ENCODE peak calls at places on chromosomes 2 and 18, in four cellular contexts. Z is GM12892, N is heart left ventricle, I is transverse colon. D is an unnamed sample.

GRCh38 chr2:110106642-110107041 is 9.0 kb downstream of the MALL start:
- DNase-seq in Z (no peak), I (no peak), N (no peak), D (peak)

GRCh38 chr2:105179469-105180372 is 61.8 kb upstream of the GPR45 start:
- DNase-seq in Z (no peak), N (peak), I (peak), D (no peak)

GRCh38 chr2:240856151-240856980 is 12.3 kb upstream of the AGXT start:
- DNase-seq in I (no peak), N (no peak), Z (no peak), D (no peak)

GRCh38 chr2:37615808-37616673 is 55.4 kb downstream of the CDC42EP3 start:
- DNase-seq in I (peak), Z (no peak), N (peak), D (no peak)

GRCh38 chr18:22455425-22456150 is 37.9 kb upstream of the CTAGE1 start:
- DNase-seq in I (no peak), Z (no peak), N (no peak), D (peak)

GRCh38 chr2:60331106-60331809 is 222.2 kb downstream of the BCL11A start:
- DNase-seq in I (no peak), N (no peak), Z (no peak), D (no peak)

GRCh38 chr2:7671312-7671711 is 754.1 kb downstream of the RNF144A start:
- DNase-seq in Z (no peak), I (no peak), N (peak), D (no peak)

GRCh38 chr18:5582849-5583667 is 39.3 kb upstream of the EPB41L3 start:
- DNase-seq in Z (no peak), N (no peak), I (no peak), D (no peak)

GRCh38 chr2:200023570-200023969 is 68.2 kb downstream of the MAIP1 start:
- DNase-seq in I (no peak), Z (no peak), N (no peak), D (no peak)

GRCh38 chr18:37332764-37333420 is 232.7 kb downstream of the CELF4 start:
- DNase-seq in I (no peak), Z (no peak), N (no peak), D (no peak)

GRCh38 chr2:112627060-112628040 is 18.4 kb upstream of the SLC20A1 start:
- DNase-seq in Z (no peak), N (peak), I (no peak), D (no peak)

GRCh38 chr2:234273887-234274584 is 222.8 kb downstream of the ARL4C start:
- DNase-seq in I (no peak), N (no peak), Z (no peak), D (no peak)

GRCh38 chr18:26863122-26863879 is 2.2 kb downstream of the AQP4 start:
- DNase-seq in N (peak), Z (no peak), I (peak), D (peak)

GRCh38 chr2:27494944-27495554 is at the start of gene FNDC4:
- DNase-seq in N (no peak), Z (no peak), I (peak), D (no peak)

GRCh38 chr18:50297621-50298442 is 10.3 kb upstream of the CXXC1 start:
- DNase-seq in N (peak), I (peak), Z (peak), D (no peak)

GRCh38 chr2:187084524-187084923 is 235.6 kb upstream of the ZSWIM2 start:
- DNase-seq in Z (no peak), I (no peak), N (no peak), D (no peak)

GRCh38 chr2:8491296-8492048 is 190.4 kb upstream of the ID2 start:
- DNase-seq in I (no peak), N (no peak), Z (no peak), D (no peak)

GRCh38 chr2:109195193-109196045 is 66.4 kb downstream of the SH3RF3 start:
- DNase-seq in Z (no peak), I (no peak), N (peak), D (no peak)

GRCh38 chr2:5695641-5696350 is 3.6 kb downstream of the SOX11 start:
- DNase-seq in N (peak), I (no peak), Z (no peak), D (no peak)

GRCh38 chr2:66691199-66691975 is 256.5 kb downstream of the MEIS1 start:
- DNase-seq in I (no peak), N (no peak), Z (no peak), D (no peak)

GRCh38 chr2:173119069-173119807 is 43.6 kb downstream of the MAP3K20 start:
- DNase-seq in N (peak), I (peak), Z (no peak), D (peak)

GRCh38 chr2:71388214-71388613 is 56.6 kb downstream of the ZNF638 start:
- DNase-seq in Z (no peak), N (no peak), I (no peak), D (no peak)

GRCh38 chr2:45342-46130 is 769 bp downstream of the FAM110C start:
- DNase-seq in I (peak), Z (no peak), N (no peak), D (no peak)

GRCh38 chr2:181185428-181185827 is 205.0 kb downstream of the UBE2E3 start:
- DNase-seq in Z (no peak), I (no peak), N (no peak), D (no peak)

GRCh38 chr2:221429741-221430491 is 142.2 kb downstream of the EPHA4 start:
- DNase-seq in I (peak), Z (no peak), N (peak), D (peak)

GRCh38 chr2:128304715-128305554 is 13.7 kb downstream of the HS6ST1 start:
- DNase-seq in Z (no peak), I (peak), N (peak), D (peak)

GRCh38 chr2:134727385-134727784 is 8.6 kb upstream of the TMEM163 start:
- DNase-seq in Z (no peak), N (no peak), I (no peak), D (no peak)

GRCh38 chr18:56107821-56108485 is 520.0 kb upstream of the TCF4 start:
- DNase-seq in Z (no peak), I (no peak), N (no peak), D (no peak)

GRCh38 chr18:54296017-54296416 is 26.7 kb downstream of the POLI start:
- DNase-seq in I (no peak), N (no peak), Z (no peak), D (no peak)

GRCh38 chr2:72155151-72155550 is 7.5 kb upstream of the CYP26B1 start:
- DNase-seq in N (no peak), Z (no peak), I (no peak), D (no peak)

GRCh38 chr2:221312634-221313033 is 259.5 kb downstream of the EPHA4 start:
- DNase-seq in I (no peak), Z (no peak), N (no peak), D (no peak)

GRCh38 chr2:98769784-98770183 is 38.9 kb upstream of the MGAT4A start:
- DNase-seq in N (no peak), Z (no peak), I (no peak), D (peak)

GRCh38 chr2:37590119-37590571 is 81.3 kb downstream of the CDC42EP3 start:
- DNase-seq in Z (no peak), N (no peak), I (no peak), D (peak)

GRCh38 chr2:86020984-86021383 is 84.7 kb downstream of the POLR1A start:
- DNase-seq in N (peak), Z (no peak), I (no peak), D (no peak)
- TF ChIP-seq POLR2A in N (no peak), Z (no peak), I (no peak), D (no peak)

DNA sequence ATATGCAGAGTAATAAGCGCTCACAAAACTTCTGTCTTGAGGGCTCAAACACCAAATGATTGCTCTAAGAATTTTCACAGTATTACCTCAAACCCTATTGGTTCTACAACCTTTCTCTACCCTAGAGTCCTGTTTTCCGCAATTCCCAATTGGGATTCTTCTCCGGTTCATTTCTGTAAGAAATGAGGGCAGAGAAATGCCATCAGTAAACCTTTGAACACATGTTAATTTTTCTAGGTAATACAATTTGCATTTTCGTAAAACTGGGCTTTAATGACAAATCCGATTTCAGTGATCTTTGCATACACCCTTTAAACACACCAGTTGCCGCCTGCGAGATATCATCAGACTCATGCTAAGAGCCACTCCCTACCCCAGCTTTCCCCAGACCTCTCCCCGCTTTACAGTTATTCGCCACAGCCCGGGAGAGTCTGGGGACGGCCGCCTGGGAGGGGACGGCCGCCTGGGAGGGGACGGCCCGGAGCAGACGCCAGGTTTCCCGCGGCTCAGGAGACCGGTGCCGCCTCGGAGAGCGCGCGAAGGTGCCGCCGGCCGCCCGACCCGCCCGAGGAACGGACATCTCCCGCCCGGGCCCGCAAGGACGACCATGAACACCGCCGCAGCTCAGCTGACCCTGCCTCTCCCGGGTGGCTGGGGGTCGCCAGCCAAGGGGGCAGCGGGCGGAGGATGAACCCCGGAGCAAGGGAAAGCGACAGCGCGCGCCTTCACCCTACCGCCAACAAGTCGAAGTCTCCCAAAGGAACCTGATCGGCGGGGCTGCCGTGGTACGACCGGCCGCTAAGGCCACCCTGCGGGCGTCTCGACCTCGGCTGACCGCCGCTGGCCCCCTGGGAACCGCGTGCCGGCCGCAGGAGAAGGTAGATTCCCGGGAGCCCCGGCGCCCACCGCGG is 463 bp downstream of the SMC6 start:
- DNase-seq in N (no peak), I (peak), Z (peak), D (peak)
- TF ChIP-seq POLR2A in N (peak), I (peak), Z (peak), D (peak)

GRCh38 chr2:239370403-239370802 is 30.4 kb downstream of the HDAC4 start:
- DNase-seq in I (no peak), N (no peak), Z (no peak), D (no peak)

GRCh38 chr2:239370876-239371725 is 29.7 kb downstream of the HDAC4 start:
- DNase-seq in I (no peak), N (no peak), Z (no peak), D (no peak)

GRCh38 chr2:239368906-239369584 is 31.8 kb downstream of the HDAC4 start:
- DNase-seq in N (no peak), Z (no peak), I (no peak), D (no peak)

GRCh38 chr2:239368321-239368720 is 32.5 kb downstream of the HDAC4 start:
- DNase-seq in Z (no peak), I (no peak), N (no peak), D (no peak)

GRCh38 chr2:239369631-239370161 is 31.1 kb downstream of the HDAC4 start:
- DNase-seq in N (no peak), Z (peak), I (peak), D (no peak)
- TF ChIP-seq POLR2A in N (no peak), Z (no peak), I (no peak), D (no peak)

GRCh38 chr18:8608795-8609673 is at the start of gene RAB12:
- DNase-seq in I (peak), Z (peak), N (peak), D (peak)

GRCh38 chr18:8609711-8610441 is 639 bp downstream of the RAB12 start:
- DNase-seq in I (peak), Z (no peak), N (no peak), D (no peak)

GRCh38 chr18:8607776-8608682 is 1.2 kb upstream of the RAB12 start:
- DNase-seq in Z (no peak), N (no peak), I (no peak), D (no peak)

GRCh38 chr18:8611916-8612576 is 2.8 kb downstream of the RAB12 start:
- DNase-seq in I (no peak), Z (no peak), N (no peak), D (no peak)

DNA sequence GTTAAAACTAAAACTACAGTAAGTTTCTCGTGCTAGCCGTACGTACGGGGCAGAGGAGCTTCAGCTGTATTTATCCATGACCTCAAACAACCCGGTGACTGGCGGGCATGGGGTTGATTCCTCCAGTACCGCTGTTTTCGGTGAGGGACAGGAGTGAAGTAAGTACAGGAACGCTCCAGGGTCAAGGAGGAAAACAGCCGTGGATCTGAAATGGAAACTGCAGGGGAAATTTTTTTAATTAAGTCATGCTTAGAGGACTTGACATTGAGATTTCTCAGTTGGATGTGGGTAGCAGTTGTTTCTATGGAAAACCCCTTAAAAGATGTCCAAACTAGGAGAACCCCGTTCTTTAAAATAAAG is 1.2 kb downstream of the RAB12 start:
- DNase-seq in I (peak), Z (no peak), N (peak), D (no peak)
- TF ChIP-seq POLR2A in I (no peak), Z (no peak), N (no peak), D (no peak)

GRCh38 chr2:215799194-215799593 is 214.2 kb downstream of the MREG start:
- DNase-seq in N (no peak), Z (no peak), I (no peak), D (no peak)

GRCh38 chr2:215797676-215798075 is 215.7 kb downstream of the MREG start:
- DNase-seq in Z (no peak), N (no peak), I (no peak), D (no peak)

GRCh38 chr2:215793747-215794595 is 219.4 kb downstream of the MREG start:
- DNase-seq in Z (no peak), I (peak), N (no peak), D (no peak)

GRCh38 chr2:215794829-215795546 is 218.4 kb downstream of the MREG start:
- DNase-seq in I (no peak), Z (no peak), N (no peak), D (no peak)

DNA sequence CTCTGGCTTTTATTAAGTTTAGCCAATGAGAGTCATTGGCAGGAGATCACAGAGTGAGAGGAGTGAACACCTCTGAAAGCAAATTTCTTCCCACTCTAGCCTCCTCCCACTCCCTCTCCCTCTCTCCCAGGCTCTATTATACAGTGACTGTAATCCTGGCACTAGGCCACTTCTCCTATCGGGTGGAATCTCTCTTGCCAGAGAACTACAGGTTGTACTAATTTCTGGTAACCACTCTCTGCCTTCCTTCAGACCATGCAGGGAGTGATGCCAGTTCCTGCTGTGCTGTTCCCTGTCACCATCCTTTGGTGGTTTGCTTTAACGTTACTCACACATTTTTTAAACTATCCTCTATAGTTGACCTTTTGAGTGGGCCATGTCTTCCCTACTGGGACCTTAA is 217.2 kb downstream of the MREG start:
- DNase-seq in Z (no peak), I (no peak), N (no peak), D (no peak)
- TF ChIP-seq POLR2A in Z (no peak), I (no peak), N (no peak), D (no peak)

D was measured in prostate gland.